ENCODE peak calls at places on chromosomes 16 and 17, in five cellular contexts. One of them, this sample, is unnamed.

GRCh38 chr17:17890773-17891759 is 54.3 kb upstream of the SREBF1 start:
- DNase-seq in lower lobe of right lung: peak; percentile 69
- DNase-seq in HepG2: peak; percentile 70
- DNase-seq in transverse colon: peak; percentile 50
- DNase-seq in CD8-positive, alpha-beta T cell: peak; percentile 65
- DNase-seq in this sample: peak; percentile 13

GRCh38 chr16:53022374-53022773 is 30.3 kb downstream of the CHD9NB start:
- DNase-seq in lower lobe of right lung: no peak
- DNase-seq in HepG2: peak; percentile 63
- DNase-seq in transverse colon: peak; percentile 33
- DNase-seq in CD8-positive, alpha-beta T cell: no peak
- DNase-seq in this sample: no peak

GRCh38 chr17:21194688-21195087 is 19.3 kb downstream of the TMEM11 start:
- DNase-seq in lower lobe of right lung: no peak
- DNase-seq in HepG2: no peak
- DNase-seq in transverse colon: no peak
- DNase-seq in CD8-positive, alpha-beta T cell: no peak
- DNase-seq in this sample: no peak

GRCh38 chr16:82756283-82756599 is 129.5 kb downstream of the CDH13 start:
- DNase-seq in lower lobe of right lung: no peak
- DNase-seq in HepG2: no peak
- DNase-seq in transverse colon: no peak
- DNase-seq in CD8-positive, alpha-beta T cell: no peak
- DNase-seq in this sample: no peak

GRCh38 chr16:89646906-89647305 is 10.6 kb downstream of the CHMP1A start:
- DNase-seq in lower lobe of right lung: no peak
- DNase-seq in HepG2: no peak
- DNase-seq in transverse colon: no peak
- DNase-seq in CD8-positive, alpha-beta T cell: no peak
- DNase-seq in this sample: no peak

GRCh38 chr16:27333549-27333948 is 19.8 kb downstream of the IL4R start:
- DNase-seq in lower lobe of right lung: no peak
- DNase-seq in HepG2: no peak
- DNase-seq in transverse colon: no peak
- DNase-seq in CD8-positive, alpha-beta T cell: no peak
- DNase-seq in this sample: no peak

GRCh38 chr17:6753006-6753445 is 2.8 kb upstream of the XAF1 start:
- DNase-seq in lower lobe of right lung: peak; percentile 56
- DNase-seq in HepG2: peak; percentile 11
- DNase-seq in transverse colon: peak; percentile 31
- DNase-seq in CD8-positive, alpha-beta T cell: peak; percentile 56
- DNase-seq in this sample: peak; percentile 54

GRCh38 chr16:65121870-65122723 is at the start of gene CDH11:
- DNase-seq in lower lobe of right lung: peak; percentile 46
- DNase-seq in HepG2: no peak
- DNase-seq in transverse colon: peak; percentile 38
- DNase-seq in CD8-positive, alpha-beta T cell: no peak
- DNase-seq in this sample: no peak

GRCh38 chr17:40598928-40599627 is 33.8 kb upstream of the CCR7 start:
- DNase-seq in lower lobe of right lung: no peak
- DNase-seq in HepG2: no peak
- DNase-seq in transverse colon: peak; percentile 41
- DNase-seq in CD8-positive, alpha-beta T cell: no peak
- DNase-seq in this sample: peak; percentile 69

GRCh38 chr16:86452451-86452850 is 57.9 kb upstream of the FOXF1 start:
- DNase-seq in lower lobe of right lung: no peak
- DNase-seq in HepG2: no peak
- DNase-seq in transverse colon: no peak
- DNase-seq in CD8-positive, alpha-beta T cell: no peak
- DNase-seq in this sample: no peak

GRCh38 chr16:10256855-10257641 is 74.8 kb upstream of the GRIN2A start:
- DNase-seq in lower lobe of right lung: no peak
- DNase-seq in HepG2: peak; percentile 91
- DNase-seq in transverse colon: peak; percentile 26
- DNase-seq in CD8-positive, alpha-beta T cell: peak; percentile 64
- DNase-seq in this sample: peak; percentile 2

GRCh38 chr16:88698694-88699045 is 7.5 kb downstream of the RNF166 start:
- DNase-seq in lower lobe of right lung: no peak
- DNase-seq in HepG2: no peak
- DNase-seq in transverse colon: no peak
- DNase-seq in CD8-positive, alpha-beta T cell: no peak
- DNase-seq in this sample: no peak

GRCh38 chr17:4142107-4142900 is 526 bp downstream of the ZZEF1 start:
- DNase-seq in lower lobe of right lung: peak; percentile 65
- DNase-seq in HepG2: peak; percentile 27
- DNase-seq in transverse colon: peak; percentile 36
- DNase-seq in CD8-positive, alpha-beta T cell: no peak
- DNase-seq in this sample: peak; percentile 30

GRCh38 chr17:77474292-77474988 is 333.7 kb downstream of the SEC14L1 start:
- DNase-seq in lower lobe of right lung: no peak
- DNase-seq in HepG2: no peak
- DNase-seq in transverse colon: no peak
- DNase-seq in CD8-positive, alpha-beta T cell: no peak
- DNase-seq in this sample: no peak

GRCh38 chr16:632486-633335 is 1.9 kb downstream of the WFIKKN1 start:
- DNase-seq in lower lobe of right lung: no peak
- DNase-seq in HepG2: no peak
- DNase-seq in transverse colon: no peak
- DNase-seq in CD8-positive, alpha-beta T cell: no peak
- DNase-seq in this sample: no peak

GRCh38 chr17:37551788-37552187 is 57.4 kb downstream of the SYNRG start:
- DNase-seq in lower lobe of right lung: no peak
- DNase-seq in HepG2: no peak
- DNase-seq in transverse colon: no peak
- DNase-seq in CD8-positive, alpha-beta T cell: no peak
- DNase-seq in this sample: no peak

GRCh38 chr17:4440690-4441686 is 7.2 kb downstream of the SPNS3 start:
- DNase-seq in lower lobe of right lung: no peak
- DNase-seq in HepG2: no peak
- DNase-seq in transverse colon: no peak
- DNase-seq in CD8-positive, alpha-beta T cell: no peak
- DNase-seq in this sample: no peak

GRCh38 chr17:31413871-31414589 is 22.6 kb downstream of the RAB11FIP4 start:
- DNase-seq in lower lobe of right lung: no peak
- DNase-seq in HepG2: no peak
- DNase-seq in transverse colon: no peak
- DNase-seq in CD8-positive, alpha-beta T cell: no peak
- DNase-seq in this sample: no peak

GRCh38 chr17:72122002-72122310 is 1.1 kb downstream of the SOX9 start:
- DNase-seq in lower lobe of right lung: no peak
- DNase-seq in HepG2: no peak
- DNase-seq in transverse colon: no peak
- DNase-seq in CD8-positive, alpha-beta T cell: no peak
- DNase-seq in this sample: no peak

GRCh38 chr17:20206068-20206467 is 196.9 kb downstream of the SPECC1 start:
- DNase-seq in lower lobe of right lung: no peak
- DNase-seq in HepG2: no peak
- DNase-seq in transverse colon: no peak
- DNase-seq in CD8-positive, alpha-beta T cell: no peak
- DNase-seq in this sample: no peak

GRCh38 chr16:997440-998051 is 16.0 kb downstream of the SOX8 start:
- DNase-seq in lower lobe of right lung: no peak
- DNase-seq in HepG2: no peak
- DNase-seq in transverse colon: peak; percentile 26
- DNase-seq in CD8-positive, alpha-beta T cell: peak; percentile 79
- DNase-seq in this sample: peak; percentile 56

GRCh38 chr16:17334096-17334495 is 136.7 kb downstream of the XYLT1 start:
- DNase-seq in lower lobe of right lung: no peak
- DNase-seq in HepG2: no peak
- DNase-seq in transverse colon: no peak
- DNase-seq in CD8-positive, alpha-beta T cell: no peak
- DNase-seq in this sample: no peak

GRCh38 chr17:47172698-47173565 is 16.2 kb downstream of the CDC27 start:
- DNase-seq in lower lobe of right lung: no peak
- DNase-seq in HepG2: no peak
- DNase-seq in transverse colon: no peak
- DNase-seq in CD8-positive, alpha-beta T cell: no peak
- DNase-seq in this sample: no peak

GRCh38 chr17:64418506-64419339 is 28.1 kb upstream of the PECAM1 start:
- DNase-seq in lower lobe of right lung: no peak
- DNase-seq in HepG2: peak; percentile 67
- DNase-seq in transverse colon: no peak
- DNase-seq in CD8-positive, alpha-beta T cell: peak; percentile 53
- DNase-seq in this sample: no peak

GRCh38 chr17:42548070-42548837 is 4.5 kb upstream of the HSD17B1 start:
- DNase-seq in lower lobe of right lung: peak; percentile 89
- DNase-seq in HepG2: no peak
- DNase-seq in transverse colon: peak; percentile 93
- DNase-seq in CD8-positive, alpha-beta T cell: peak; percentile 86
- DNase-seq in this sample: peak; percentile 67

GRCh38 chr17:44069974-44070454 is 521 bp upstream of the G6PC3 start:
- DNase-seq in lower lobe of right lung: no peak
- DNase-seq in HepG2: no peak
- DNase-seq in transverse colon: no peak
- DNase-seq in CD8-positive, alpha-beta T cell: no peak
- DNase-seq in this sample: no peak

GRCh38 chr16:82748026-82748425 is 121.3 kb downstream of the CDH13 start:
- DNase-seq in lower lobe of right lung: no peak
- DNase-seq in HepG2: no peak
- DNase-seq in transverse colon: no peak
- DNase-seq in CD8-positive, alpha-beta T cell: no peak
- DNase-seq in this sample: no peak

GRCh38 chr17:69058165-69058564 is 2.6 kb downstream of the ABCA9 start:
- DNase-seq in lower lobe of right lung: no peak
- DNase-seq in HepG2: peak; percentile 41
- DNase-seq in transverse colon: no peak
- DNase-seq in CD8-positive, alpha-beta T cell: no peak
- DNase-seq in this sample: no peak

GRCh38 chr16:30429678-30430427 is at the start of gene DCTPP1:
- DNase-seq in lower lobe of right lung: peak; percentile 96
- DNase-seq in HepG2: peak; percentile 100
- DNase-seq in transverse colon: peak; percentile 97
- DNase-seq in CD8-positive, alpha-beta T cell: peak; percentile 95
- DNase-seq in this sample: peak; percentile 96

GRCh38 chr17:9899280-9900018 is 5.6 kb downstream of the RCVRN start:
- DNase-seq in lower lobe of right lung: no peak
- DNase-seq in HepG2: no peak
- DNase-seq in transverse colon: no peak
- DNase-seq in CD8-positive, alpha-beta T cell: no peak
- DNase-seq in this sample: no peak
- H3K27ac ChIP-seq in lower lobe of right lung: no peak overlapping the region
- H3K27ac ChIP-seq in HepG2: no peak overlapping the region
- H3K27ac ChIP-seq in transverse colon: peak overlapping the region; percentile 76
- H3K27ac ChIP-seq in CD8-positive, alpha-beta T cell: no peak overlapping the region
- H3K27ac ChIP-seq in this sample: no peak overlapping the region

GRCh38 chr17:50268632-50269287 is 5.5 kb upstream of the TMEM92 start:
- DNase-seq in lower lobe of right lung: peak; percentile 11
- DNase-seq in HepG2: no peak
- DNase-seq in transverse colon: peak; percentile 4
- DNase-seq in CD8-positive, alpha-beta T cell: no peak
- DNase-seq in this sample: no peak

GRCh38 chr17:50269477-50270429 is 4.5 kb upstream of the TMEM92 start:
- DNase-seq in lower lobe of right lung: peak; percentile 80
- DNase-seq in HepG2: peak; percentile 61
- DNase-seq in transverse colon: peak; percentile 73
- DNase-seq in CD8-positive, alpha-beta T cell: peak; percentile 54
- DNase-seq in this sample: peak; percentile 25

GRCh38 chr17:50267074-50267841 is 7.0 kb upstream of the TMEM92 start:
- DNase-seq in lower lobe of right lung: peak; percentile 36
- DNase-seq in HepG2: no peak
- DNase-seq in transverse colon: peak; percentile 4
- DNase-seq in CD8-positive, alpha-beta T cell: no peak
- DNase-seq in this sample: no peak

GRCh38 chr17:50266384-50267073 is 7.7 kb upstream of the TMEM92 start:
- DNase-seq in lower lobe of right lung: peak; percentile 71
- DNase-seq in HepG2: peak; percentile 53
- DNase-seq in transverse colon: peak; percentile 39
- DNase-seq in CD8-positive, alpha-beta T cell: no peak
- DNase-seq in this sample: no peak

DNA sequence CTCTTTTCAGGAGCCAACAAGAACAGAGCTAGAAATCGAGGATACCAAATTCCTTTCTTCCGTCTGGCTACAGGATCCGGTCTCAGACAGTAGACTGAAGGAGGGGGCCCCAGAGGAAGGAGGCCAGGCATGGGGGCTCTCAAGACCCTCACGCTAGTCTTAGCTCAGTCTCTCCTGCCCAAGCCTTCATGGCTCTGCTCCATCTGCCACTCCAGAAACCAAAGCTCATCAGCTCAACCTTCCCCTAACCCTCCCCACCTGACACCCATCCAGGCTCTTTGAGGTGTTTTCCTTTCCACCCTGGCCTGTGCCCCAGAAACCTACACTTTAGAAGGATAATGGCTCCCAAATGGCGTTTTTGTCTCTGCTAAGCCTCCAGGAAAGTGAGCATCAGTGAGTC is 6.2 kb upstream of the TMEM92 start:
- DNase-seq in lower lobe of right lung: peak; percentile 11
- DNase-seq in HepG2: no peak
- DNase-seq in transverse colon: peak; percentile 3
- DNase-seq in CD8-positive, alpha-beta T cell: no peak
- DNase-seq in this sample: no peak
- H3K4me1 ChIP-seq in lower lobe of right lung: peaks cover 55% of the 10 kb centered on the region
- H3K4me1 ChIP-seq in HepG2: peaks cover 25% of the 10 kb centered on the region
- H3K4me1 ChIP-seq in transverse colon: peaks cover 12% of the 10 kb centered on the region
- H3K4me1 ChIP-seq in CD8-positive, alpha-beta T cell: peaks cover 4% of the 10 kb centered on the region
- H3K4me1 ChIP-seq in this sample: peaks cover 4% of the 10 kb centered on the region

GRCh38 chr17:67124469-67125148 is 80.3 kb downstream of the CACNG1 start:
- DNase-seq in lower lobe of right lung: no peak
- DNase-seq in HepG2: no peak
- DNase-seq in transverse colon: no peak
- DNase-seq in CD8-positive, alpha-beta T cell: no peak
- DNase-seq in this sample: no peak

GRCh38 chr17:67125417-67125816 is 81.1 kb downstream of the CACNG1 start:
- DNase-seq in lower lobe of right lung: no peak
- DNase-seq in HepG2: no peak
- DNase-seq in transverse colon: no peak
- DNase-seq in CD8-positive, alpha-beta T cell: no peak
- DNase-seq in this sample: no peak

GRCh38 chr17:67126983-67127382 is 82.6 kb downstream of the CACNG1 start:
- DNase-seq in lower lobe of right lung: no peak
- DNase-seq in HepG2: no peak
- DNase-seq in transverse colon: no peak
- DNase-seq in CD8-positive, alpha-beta T cell: no peak
- DNase-seq in this sample: no peak

GRCh38 chr17:67127925-67128324 is 83.6 kb downstream of the CACNG1 start:
- DNase-seq in lower lobe of right lung: no peak
- DNase-seq in HepG2: no peak
- DNase-seq in transverse colon: no peak
- DNase-seq in CD8-positive, alpha-beta T cell: no peak
- DNase-seq in this sample: no peak

GRCh38 chr17:67125924-67126323 is 81.6 kb downstream of the CACNG1 start:
- DNase-seq in lower lobe of right lung: no peak
- DNase-seq in HepG2: no peak
- DNase-seq in transverse colon: no peak
- DNase-seq in CD8-positive, alpha-beta T cell: no peak
- DNase-seq in this sample: no peak
- H3K4me3 ChIP-seq in lower lobe of right lung: no peak overlapping the region
- H3K4me3 ChIP-seq in HepG2: no peak overlapping the region
- H3K4me3 ChIP-seq in transverse colon: no peak overlapping the region
- H3K4me3 ChIP-seq in CD8-positive, alpha-beta T cell: no peak overlapping the region
- H3K4me3 ChIP-seq in this sample: no peak overlapping the region

DNA sequence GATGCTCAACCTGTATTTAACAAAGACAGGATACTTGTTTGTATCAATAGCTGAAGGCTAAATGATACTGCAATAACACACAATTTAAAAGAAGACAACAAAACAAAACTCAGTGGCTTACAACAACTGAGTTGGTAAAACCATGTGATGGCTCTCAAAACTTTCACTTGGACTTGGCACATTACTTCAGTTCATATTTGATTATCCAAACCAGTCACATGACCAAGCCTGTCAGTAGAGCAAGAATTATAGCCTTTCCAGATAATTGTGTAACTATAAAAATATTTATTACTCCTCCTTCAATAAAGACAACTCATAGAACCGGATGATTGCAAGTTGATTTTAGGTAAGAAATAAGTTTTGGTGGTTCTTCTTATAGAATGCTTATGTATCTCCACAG is 56.8 kb downstream of the NQO1 start:
- DNase-seq in lower lobe of right lung: no peak
- DNase-seq in HepG2: no peak
- DNase-seq in transverse colon: no peak
- DNase-seq in CD8-positive, alpha-beta T cell: no peak
- DNase-seq in this sample: no peak
- H3K27ac ChIP-seq in lower lobe of right lung: no peak overlapping the region
- H3K27ac ChIP-seq in HepG2: no peak overlapping the region
- H3K27ac ChIP-seq in transverse colon: no peak overlapping the region
- H3K27ac ChIP-seq in CD8-positive, alpha-beta T cell: no peak overlapping the region
- H3K27ac ChIP-seq in this sample: no peak overlapping the region